ENCODE peak calls at places on chromosomes 12 and 14, in nine cellular contexts. L, J, W, S, T, N, H, A and X are unnamed samples.
A peak's percentile ranks its signal among the peaks of the same experiment; 100 is the strongest.

GRCh38 chr12:52199294-52199920 is 7.6 kb upstream of the KRT80 start:
- DNase-seq in A (no peak), W (no peak), L (no peak), S (no peak), T (no peak), N (no peak), J (no peak), H (no peak), X (no peak)

GRCh38 chr12:58097741-58098140 is 156.4 kb downstream of the ATP23 start:
- DNase-seq in A (no peak), S (no peak), T (no peak), N (no peak), J (no peak), W (no peak), L (no peak), H (no peak), X (no peak)

GRCh38 chr12:15956413-15957185 is 45.5 kb downstream of the DERA start:
- DNase-seq in T (no peak), H (no peak), L (no peak), W (no peak), J (no peak), A (no peak), S (no peak), N (no peak), X (no peak)

GRCh38 chr12:100365411-100365810 is 8.5 kb downstream of the SLC17A8 start:
- DNase-seq in L (no peak), S (no peak), W (no peak), N (no peak), J (no peak), A (no peak), T (no peak), H (no peak), X (no peak)

GRCh38 chr14:60654303-60654925 is 5.1 kb upstream of the SIX1 start:
- DNase-seq in W (no peak), N (no peak), J (peak; percentile 83), H (no peak), A (no peak), S (no peak), T (no peak), L (no peak), X (no peak)

GRCh38 chr12:116143883-116144266 is 133.6 kb downstream of the MED13L start:
- DNase-seq in L (no peak), S (no peak), A (no peak), H (no peak), T (no peak), J (no peak), W (no peak), N (no peak), X (no peak)

GRCh38 chr12:109927622-109928021 is 27.5 kb downstream of the TCHP start:
- DNase-seq in L (peak; percentile 42), N (no peak), S (no peak), T (peak; percentile 32), A (no peak), W (peak; percentile 39), H (no peak), J (no peak), X (no peak)

GRCh38 chr14:98946995-98947394 is 325.0 kb downstream of the BCL11B start:
- DNase-seq in H (no peak), N (no peak), T (peak; percentile 55), A (no peak), W (no peak), J (no peak), S (no peak), L (no peak), X (no peak)

GRCh38 chr14:20998674-20999366 is at the start of gene SLC39A2:
- DNase-seq in T (peak; percentile 77), H (no peak), A (no peak), W (no peak), J (peak; percentile 37), N (peak; percentile 72), S (no peak), L (no peak), X (no peak)

GRCh38 chr12:118025168-118025567 is 8.7 kb downstream of the RFC5 start:
- DNase-seq in T (no peak), H (no peak), W (no peak), L (no peak), A (no peak), J (no peak), N (no peak), S (peak; percentile 28), X (peak; percentile 12)

GRCh38 chr12:109701064-109701463 is 12.6 kb upstream of the FAM222A start:
- DNase-seq in H (no peak), N (no peak), T (no peak), S (no peak), J (no peak), A (no peak), L (no peak), W (no peak), X (no peak)

GRCh38 chr12:16605666-16606116 is 271 bp downstream of the LMO3 start:
- DNase-seq in J (no peak), T (peak; percentile 15), A (no peak), L (peak; percentile 18), W (no peak), H (no peak), N (no peak), S (no peak), X (no peak)

GRCh38 chr12:109098142-109098652 is 800 bp downstream of the UNG start:
- DNase-seq in S (no peak), J (no peak), N (no peak), H (no peak), L (no peak), W (no peak), A (no peak), T (peak; percentile 81), X (no peak)

GRCh38 chr14:50375760-50376159 is 20.9 kb downstream of the CDKL1 start:
- DNase-seq in H (no peak), N (no peak), J (no peak), W (no peak), A (no peak), L (no peak), T (no peak), S (no peak), X (no peak)

GRCh38 chr14:70754989-70755388 is 54.3 kb downstream of the MAP3K9 start:
- DNase-seq in J (no peak), W (no peak), L (no peak), S (no peak), A (no peak), T (no peak), H (no peak), N (no peak), X (no peak)

GRCh38 chr12:32755051-32755653 is 545 bp downstream of the YARS2 start:
- DNase-seq in L (peak; percentile 91), N (peak; percentile 83), T (peak; percentile 64), J (peak; percentile 36), H (peak; percentile 33), W (peak; percentile 77), S (peak; percentile 61), A (peak; percentile 82), X (peak; percentile 41)

GRCh38 chr14:33693237-33693636 is 257.6 kb downstream of the EGLN3 start:
- DNase-seq in W (no peak), H (no peak), L (no peak), A (no peak), T (no peak), S (no peak), J (peak; percentile 45), N (no peak), X (no peak)

GRCh38 chr14:92540472-92541048 is 27.0 kb downstream of the RIN3 start:
- DNase-seq in T (peak; percentile 94), L (peak; percentile 32), H (no peak), W (no peak), S (no peak), N (peak; percentile 94), J (peak; percentile 95), A (no peak), X (peak; percentile 49)

GRCh38 chr12:27293463-27293862 is 39.2 kb upstream of the BMAL2 start:
- DNase-seq in H (no peak), W (no peak), A (no peak), J (no peak), L (no peak), S (no peak), N (no peak), T (no peak), X (no peak)

GRCh38 chr14:31578266-31578665 is 17.1 kb downstream of the NUBPL start:
- DNase-seq in L (no peak), W (no peak), T (no peak), H (no peak), A (no peak), J (no peak), N (no peak), S (no peak), X (no peak)

GRCh38 chr12:76666272-76666845 is 97.6 kb upstream of the ZDHHC17 start:
- DNase-seq in S (no peak), L (no peak), A (no peak), W (no peak), H (no peak), T (no peak), N (no peak), J (no peak), X (no peak)

GRCh38 chr12:10278104-10278503 is 29.6 kb upstream of the KLRD1 start:
- DNase-seq in L (no peak), S (no peak), N (no peak), T (no peak), A (no peak), H (no peak), W (no peak), J (no peak), X (no peak)

GRCh38 chr12:84201976-84202375 is 710.6 kb downstream of the SLC6A15 start:
- DNase-seq in H (no peak), A (no peak), J (no peak), N (no peak), S (no peak), L (no peak), W (no peak), T (no peak), X (no peak)

GRCh38 chr14:64801800-64802199 is 77.9 kb downstream of the SPTB start:
- DNase-seq in A (no peak), T (no peak), N (no peak), S (no peak), J (no peak), W (peak; percentile 23), H (no peak), L (peak; percentile 11), X (no peak)

GRCh38 chr14:86296173-86296572 is 766.2 kb downstream of the FLRT2 start:
- DNase-seq in A (no peak), W (no peak), S (no peak), N (no peak), H (no peak), L (no peak), T (no peak), J (no peak), X (no peak)

GRCh38 chr14:100445436-100446088 is 122.4 kb downstream of the SLC25A47 start:
- DNase-seq in N (no peak), W (no peak), H (no peak), T (no peak), L (no peak), S (no peak), J (no peak), A (no peak), X (no peak)